ENCODE peak calls at places on chromosomes 12 and 14, in seven cellular contexts. V, E, O, X, U, G and Y are unnamed samples.

GRCh38 chr14:49951946-49952345 is 59.1 kb downstream of the ARF6 start:
- DNase-seq in V (no peak), E (no peak), O (peak), X (no peak), U (no peak), G (no peak), Y (no peak)

GRCh38 chr12:125451408-125451807 is 386.2 kb downstream of the AACS start:
- DNase-seq in V (no peak), E (no peak), O (no peak), X (no peak), U (no peak), G (no peak), Y (no peak)

GRCh38 chr12:118102070-118102469 is 1.7 kb downstream of the VSIG10 start:
- DNase-seq in V (no peak), E (no peak), O (peak), X (peak), U (no peak), G (no peak), Y (no peak)

GRCh38 chr12:92075425-92075891 is 70.2 kb downstream of the BTG1 start:
- DNase-seq in V (no peak), E (no peak), O (no peak), X (no peak), U (no peak), G (no peak), Y (no peak)

GRCh38 chr14:39977198-39977597 is 545.0 kb upstream of the FBXO33 start:
- DNase-seq in V (no peak), E (no peak), O (no peak), X (no peak), U (no peak), G (no peak), Y (no peak)

GRCh38 chr12:65492997-65493892 is 214.8 kb downstream of the MSRB3 start:
- DNase-seq in V (no peak), E (no peak), O (no peak), X (no peak), U (no peak), G (no peak), Y (no peak)

GRCh38 chr12:66467932-66468331 is 165.6 kb downstream of the HELB start:
- DNase-seq in V (no peak), E (no peak), O (no peak), X (no peak), U (no peak), G (no peak), Y (no peak)

GRCh38 chr12:40382217-40382616 is 157.4 kb downstream of the LRRK2 start:
- DNase-seq in V (no peak), E (no peak), O (no peak), X (no peak), U (no peak), G (no peak), Y (no peak)

GRCh38 chr12:79344855-79345840 is 345.6 kb downstream of the PAWR start:
- DNase-seq in V (no peak), E (no peak), O (peak), X (peak), U (no peak), G (no peak), Y (no peak)

GRCh38 chr14:53401646-53402045 is 248.5 kb upstream of the DDHD1 start:
- DNase-seq in V (no peak), E (no peak), O (no peak), X (no peak), U (no peak), G (no peak), Y (no peak)

GRCh38 chr12:16347391-16348298 is at the start of gene MGST1:
- DNase-seq in V (peak), E (no peak), O (peak), X (peak), U (peak), G (no peak), Y (no peak)

GRCh38 chr14:77738559-77739250 is 22.3 kb downstream of the SNW1 start:
- DNase-seq in V (no peak), E (no peak), O (no peak), X (no peak), U (peak), G (no peak), Y (no peak)

GRCh38 chr12:104578453-104578852 is 121.7 kb downstream of the CHST11 start:
- DNase-seq in V (no peak), E (no peak), O (no peak), X (no peak), U (no peak), G (no peak), Y (no peak)

GRCh38 chr14:56160058-56160457 is 41.8 kb downstream of the PELI2 start:
- DNase-seq in V (no peak), E (no peak), O (no peak), X (no peak), U (no peak), G (no peak), Y (no peak)

GRCh38 chr12:6635375-6635855 is 344 bp downstream of the LPAR5 start:
- DNase-seq in V (peak), E (no peak), O (peak), X (no peak), U (no peak), G (peak), Y (peak)

GRCh38 chr14:56905282-56905681 is 95.0 kb upstream of the OTX2 start:
- DNase-seq in V (no peak), E (no peak), O (no peak), X (no peak), U (no peak), G (no peak), Y (no peak)

GRCh38 chr14:102951799-102952198 is 29.3 kb downstream of the AMN start:
- DNase-seq in V (peak), E (no peak), O (no peak), X (no peak), U (no peak), G (no peak), Y (no peak)

GRCh38 chr14:81161749-81162148 is 59.0 kb downstream of the GTF2A1 start:
- DNase-seq in V (no peak), E (no peak), O (no peak), X (no peak), U (no peak), G (no peak), Y (no peak)

GRCh38 chr12:15788266-15789214 is 648 bp downstream of the EPS8 start:
- DNase-seq in V (no peak), E (no peak), O (peak), X (peak), U (peak), G (peak), Y (peak)

GRCh38 chr14:98947911-98948595 is 323.9 kb downstream of the BCL11B start:
- DNase-seq in V (no peak), E (no peak), O (no peak), X (no peak), U (no peak), G (no peak), Y (no peak)

GRCh38 chr12:100384549-100384916 is 27.7 kb downstream of the SLC17A8 start:
- DNase-seq in V (no peak), E (no peak), O (no peak), X (no peak), U (no peak), G (no peak), Y (no peak)

GRCh38 chr14:48792376-48793024 is 793.7 kb downstream of the RPS29 start:
- DNase-seq in V (no peak), E (no peak), O (no peak), X (no peak), U (no peak), G (no peak), Y (no peak)

GRCh38 chr12:25276199-25276937 is 25.6 kb upstream of the KRAS start:
- DNase-seq in V (no peak), E (no peak), O (peak), X (no peak), U (no peak), G (peak), Y (no peak)

GRCh38 chr12:66055837-66056319 is 74.7 kb downstream of the LLPH start:
- DNase-seq in V (no peak), E (no peak), O (no peak), X (peak), U (no peak), G (no peak), Y (no peak)

GRCh38 chr12:53005215-53005985 is 856 bp upstream of the EIF4B start:
- DNase-seq in V (peak), E (no peak), O (no peak), X (no peak), U (peak), G (no peak), Y (no peak)

GRCh38 chr12:31970199-31970598 is 11.0 kb downstream of the RESF1 start:
- DNase-seq in V (no peak), E (no peak), O (no peak), X (no peak), U (no peak), G (no peak), Y (no peak)

GRCh38 chr12:85923767-85924331 is 49.8 kb downstream of the NTS start:
- DNase-seq in V (no peak), E (no peak), O (no peak), X (no peak), U (no peak), G (no peak), Y (no peak)

GRCh38 chr12:81257952-81258551 is 180.2 kb downstream of the ACSS3 start:
- DNase-seq in V (no peak), E (no peak), O (no peak), X (no peak), U (no peak), G (no peak), Y (peak)